ENCODE peak calls at places on chromosome 19, in nine cellular contexts. One of them, this sample, is unnamed.

GRCh38 chr19:45424191-45425058 is 708 bp upstream of the ERCC1 start:
- DNase-seq in Ammon's horn: no peak
- DNase-seq in GM04504: peak
- DNase-seq in activated CD4-positive, alpha-beta T cell treated with anti-CD3 and anti-CD28 coated beads, Interleukin-2, amount 50 U/mL, for 24 hours: no peak
- DNase-seq in DMS153: peak
- DNase-seq in T-helper 17 cell: peak
- DNase-seq in activated T-helper 1 cell treated with anti-CD3 and anti-CD28 coated beads, Interleukin-2, amount 50 U/mL, for 16 hours: peak
- DNase-seq in NCI-H774: peak
- DNase-seq in GM23338: peak
- DNase-seq in this sample: peak

GRCh38 chr19:40235238-40236025 is 8.9 kb upstream of the CCNP start:
- DNase-seq in activated T-helper 1 cell treated with anti-CD3 and anti-CD28 coated beads, Interleukin-2, amount 50 U/mL, for 16 hours: no peak
- DNase-seq in DMS153: no peak
- DNase-seq in GM23338: peak
- DNase-seq in Ammon's horn: no peak
- DNase-seq in T-helper 17 cell: no peak
- DNase-seq in GM04504: no peak
- DNase-seq in NCI-H774: no peak
- DNase-seq in activated CD4-positive, alpha-beta T cell treated with anti-CD3 and anti-CD28 coated beads, Interleukin-2, amount 50 U/mL, for 24 hours: no peak
- DNase-seq in this sample: no peak

GRCh38 chr19:19214892-19215291 is 3.1 kb downstream of the NCAN start:
- DNase-seq in GM23338: peak
- DNase-seq in Ammon's horn: no peak
- DNase-seq in GM04504: no peak
- DNase-seq in activated T-helper 1 cell treated with anti-CD3 and anti-CD28 coated beads, Interleukin-2, amount 50 U/mL, for 16 hours: no peak
- DNase-seq in NCI-H774: no peak
- DNase-seq in DMS153: no peak
- DNase-seq in activated CD4-positive, alpha-beta T cell treated with anti-CD3 and anti-CD28 coated beads, Interleukin-2, amount 50 U/mL, for 24 hours: no peak
- DNase-seq in T-helper 17 cell: no peak
- DNase-seq in this sample: peak

GRCh38 chr19:39052243-39052746 is 19.9 kb upstream of the FBXO27 start:
- DNase-seq in GM23338: peak
- DNase-seq in T-helper 17 cell: peak
- DNase-seq in activated T-helper 1 cell treated with anti-CD3 and anti-CD28 coated beads, Interleukin-2, amount 50 U/mL, for 16 hours: peak
- DNase-seq in NCI-H774: no peak
- DNase-seq in activated CD4-positive, alpha-beta T cell treated with anti-CD3 and anti-CD28 coated beads, Interleukin-2, amount 50 U/mL, for 24 hours: peak
- DNase-seq in Ammon's horn: peak
- DNase-seq in DMS153: no peak
- DNase-seq in GM04504: peak
- DNase-seq in this sample: peak

GRCh38 chr19:13986348-13986904 is 19.7 kb downstream of the RFX1 start:
- DNase-seq in T-helper 17 cell: peak
- DNase-seq in GM04504: no peak
- DNase-seq in GM23338: peak
- DNase-seq in activated CD4-positive, alpha-beta T cell treated with anti-CD3 and anti-CD28 coated beads, Interleukin-2, amount 50 U/mL, for 24 hours: peak
- DNase-seq in DMS153: peak
- DNase-seq in NCI-H774: no peak
- DNase-seq in activated T-helper 1 cell treated with anti-CD3 and anti-CD28 coated beads, Interleukin-2, amount 50 U/mL, for 16 hours: peak
- DNase-seq in Ammon's horn: peak
- DNase-seq in this sample: peak

GRCh38 chr19:29680447-29680846 is 15.2 kb downstream of the PLEKHF1 start:
- DNase-seq in DMS153: no peak
- DNase-seq in T-helper 17 cell: peak
- DNase-seq in activated CD4-positive, alpha-beta T cell treated with anti-CD3 and anti-CD28 coated beads, Interleukin-2, amount 50 U/mL, for 24 hours: peak
- DNase-seq in activated T-helper 1 cell treated with anti-CD3 and anti-CD28 coated beads, Interleukin-2, amount 50 U/mL, for 16 hours: peak
- DNase-seq in GM23338: no peak
- DNase-seq in NCI-H774: no peak
- DNase-seq in Ammon's horn: no peak
- DNase-seq in GM04504: no peak
- DNase-seq in this sample: no peak

GRCh38 chr19:3607398-3608078 is 863 bp upstream of the TBXA2R start:
- DNase-seq in GM04504: no peak
- DNase-seq in activated T-helper 1 cell treated with anti-CD3 and anti-CD28 coated beads, Interleukin-2, amount 50 U/mL, for 16 hours: no peak
- DNase-seq in DMS153: no peak
- DNase-seq in GM23338: peak
- DNase-seq in activated CD4-positive, alpha-beta T cell treated with anti-CD3 and anti-CD28 coated beads, Interleukin-2, amount 50 U/mL, for 24 hours: no peak
- DNase-seq in NCI-H774: no peak
- DNase-seq in Ammon's horn: no peak
- DNase-seq in T-helper 17 cell: no peak
- DNase-seq in this sample: no peak

GRCh38 chr19:35106291-35106583 is 9.4 kb upstream of the FXYD3 start:
- DNase-seq in DMS153: no peak
- DNase-seq in NCI-H774: no peak
- DNase-seq in GM23338: no peak
- DNase-seq in activated CD4-positive, alpha-beta T cell treated with anti-CD3 and anti-CD28 coated beads, Interleukin-2, amount 50 U/mL, for 24 hours: no peak
- DNase-seq in activated T-helper 1 cell treated with anti-CD3 and anti-CD28 coated beads, Interleukin-2, amount 50 U/mL, for 16 hours: no peak
- DNase-seq in GM04504: no peak
- DNase-seq in T-helper 17 cell: no peak
- DNase-seq in Ammon's horn: peak
- DNase-seq in this sample: no peak

GRCh38 chr19:44904426-44904994 is 1.1 kb upstream of the APOE start:
- DNase-seq in activated T-helper 1 cell treated with anti-CD3 and anti-CD28 coated beads, Interleukin-2, amount 50 U/mL, for 16 hours: no peak
- DNase-seq in T-helper 17 cell: no peak
- DNase-seq in DMS153: no peak
- DNase-seq in NCI-H774: no peak
- DNase-seq in GM04504: no peak
- DNase-seq in activated CD4-positive, alpha-beta T cell treated with anti-CD3 and anti-CD28 coated beads, Interleukin-2, amount 50 U/mL, for 24 hours: no peak
- DNase-seq in GM23338: peak
- DNase-seq in Ammon's horn: no peak
- DNase-seq in this sample: peak

GRCh38 chr19:58274771-58275199 is 4.0 kb upstream of the ZNF8 start:
- DNase-seq in GM04504: no peak
- DNase-seq in Ammon's horn: peak
- DNase-seq in NCI-H774: no peak
- DNase-seq in activated T-helper 1 cell treated with anti-CD3 and anti-CD28 coated beads, Interleukin-2, amount 50 U/mL, for 16 hours: no peak
- DNase-seq in activated CD4-positive, alpha-beta T cell treated with anti-CD3 and anti-CD28 coated beads, Interleukin-2, amount 50 U/mL, for 24 hours: no peak
- DNase-seq in T-helper 17 cell: no peak
- DNase-seq in GM23338: no peak
- DNase-seq in DMS153: no peak
- DNase-seq in this sample: peak

GRCh38 chr19:827710-828321 is at the start of gene AZU1:
- DNase-seq in NCI-H774: no peak
- DNase-seq in Ammon's horn: no peak
- DNase-seq in T-helper 17 cell: no peak
- DNase-seq in activated CD4-positive, alpha-beta T cell treated with anti-CD3 and anti-CD28 coated beads, Interleukin-2, amount 50 U/mL, for 24 hours: no peak
- DNase-seq in GM23338: no peak
- DNase-seq in DMS153: no peak
- DNase-seq in GM04504: no peak
- DNase-seq in activated T-helper 1 cell treated with anti-CD3 and anti-CD28 coated beads, Interleukin-2, amount 50 U/mL, for 16 hours: no peak
- DNase-seq in this sample: no peak

GRCh38 chr19:35569281-35569781 is 5.9 kb upstream of the ATP4A start:
- DNase-seq in T-helper 17 cell: no peak
- DNase-seq in GM04504: no peak
- DNase-seq in activated T-helper 1 cell treated with anti-CD3 and anti-CD28 coated beads, Interleukin-2, amount 50 U/mL, for 16 hours: no peak
- DNase-seq in NCI-H774: no peak
- DNase-seq in Ammon's horn: no peak
- DNase-seq in GM23338: no peak
- DNase-seq in activated CD4-positive, alpha-beta T cell treated with anti-CD3 and anti-CD28 coated beads, Interleukin-2, amount 50 U/mL, for 24 hours: no peak
- DNase-seq in DMS153: no peak
- DNase-seq in this sample: no peak

GRCh38 chr19:53183146-53183545 is 10.0 kb downstream of the ZNF665 start:
- DNase-seq in GM04504: peak
- DNase-seq in T-helper 17 cell: no peak
- DNase-seq in Ammon's horn: no peak
- DNase-seq in GM23338: no peak
- DNase-seq in activated T-helper 1 cell treated with anti-CD3 and anti-CD28 coated beads, Interleukin-2, amount 50 U/mL, for 16 hours: no peak
- DNase-seq in DMS153: no peak
- DNase-seq in NCI-H774: no peak
- DNase-seq in activated CD4-positive, alpha-beta T cell treated with anti-CD3 and anti-CD28 coated beads, Interleukin-2, amount 50 U/mL, for 24 hours: no peak
- DNase-seq in this sample: no peak

GRCh38 chr19:15701757-15702589 is 25.9 kb upstream of the OR10H2 start:
- DNase-seq in NCI-H774: peak
- DNase-seq in Ammon's horn: no peak
- DNase-seq in T-helper 17 cell: no peak
- DNase-seq in GM04504: no peak
- DNase-seq in activated T-helper 1 cell treated with anti-CD3 and anti-CD28 coated beads, Interleukin-2, amount 50 U/mL, for 16 hours: no peak
- DNase-seq in activated CD4-positive, alpha-beta T cell treated with anti-CD3 and anti-CD28 coated beads, Interleukin-2, amount 50 U/mL, for 24 hours: no peak
- DNase-seq in GM23338: no peak
- DNase-seq in DMS153: peak
- DNase-seq in this sample: no peak

GRCh38 chr19:40449506-40449905 is 5.4 kb upstream of the SERTAD3 start:
- DNase-seq in GM04504: no peak
- DNase-seq in DMS153: no peak
- DNase-seq in T-helper 17 cell: no peak
- DNase-seq in GM23338: no peak
- DNase-seq in NCI-H774: no peak
- DNase-seq in activated CD4-positive, alpha-beta T cell treated with anti-CD3 and anti-CD28 coated beads, Interleukin-2, amount 50 U/mL, for 24 hours: no peak
- DNase-seq in Ammon's horn: no peak
- DNase-seq in activated T-helper 1 cell treated with anti-CD3 and anti-CD28 coated beads, Interleukin-2, amount 50 U/mL, for 16 hours: no peak
- DNase-seq in this sample: no peak

GRCh38 chr19:35266904-35267817 is 1.6 kb upstream of the USF2 start:
- DNase-seq in activated CD4-positive, alpha-beta T cell treated with anti-CD3 and anti-CD28 coated beads, Interleukin-2, amount 50 U/mL, for 24 hours: no peak
- DNase-seq in DMS153: no peak
- DNase-seq in NCI-H774: no peak
- DNase-seq in GM23338: peak
- DNase-seq in T-helper 17 cell: peak
- DNase-seq in Ammon's horn: peak
- DNase-seq in GM04504: no peak
- DNase-seq in activated T-helper 1 cell treated with anti-CD3 and anti-CD28 coated beads, Interleukin-2, amount 50 U/mL, for 16 hours: peak
- DNase-seq in this sample: peak

GRCh38 chr19:56273563-56274117 is 1.1 kb downstream of the EDDM13 start:
- DNase-seq in Ammon's horn: no peak
- DNase-seq in activated CD4-positive, alpha-beta T cell treated with anti-CD3 and anti-CD28 coated beads, Interleukin-2, amount 50 U/mL, for 24 hours: no peak
- DNase-seq in GM23338: no peak
- DNase-seq in activated T-helper 1 cell treated with anti-CD3 and anti-CD28 coated beads, Interleukin-2, amount 50 U/mL, for 16 hours: no peak
- DNase-seq in T-helper 17 cell: no peak
- DNase-seq in NCI-H774: no peak
- DNase-seq in GM04504: no peak
- DNase-seq in DMS153: no peak
- DNase-seq in this sample: no peak

GRCh38 chr19:18725755-18726416 is 42.4 kb downstream of the CRTC1 start:
- DNase-seq in Ammon's horn: no peak
- DNase-seq in GM23338: no peak
- DNase-seq in GM04504: no peak
- DNase-seq in NCI-H774: no peak
- DNase-seq in DMS153: no peak
- DNase-seq in T-helper 17 cell: no peak
- DNase-seq in activated CD4-positive, alpha-beta T cell treated with anti-CD3 and anti-CD28 coated beads, Interleukin-2, amount 50 U/mL, for 24 hours: no peak
- DNase-seq in activated T-helper 1 cell treated with anti-CD3 and anti-CD28 coated beads, Interleukin-2, amount 50 U/mL, for 16 hours: no peak
- DNase-seq in this sample: peak

This sample was measured in DMS53.